ENCODE peak calls at places on chromosomes 6 and 20, in ten cellular contexts. One of them, this sample, is unnamed.

GRCh38 chr6:76681781-76682180 is 609.3 kb upstream of the IMPG1 start:
- DNase-seq in PC-3: no peak
- DNase-seq in suprapubic skin: no peak
- DNase-seq in lower lobe of right lung: no peak
- DNase-seq in DND-41: no peak
- DNase-seq in naive thymus-derived CD4-positive, alpha-beta T cell: no peak
- DNase-seq in adrenal gland: no peak
- DNase-seq in tibial artery: no peak
- DNase-seq in HCT116: no peak
- DNase-seq in A673: no peak
- DNase-seq in this sample: no peak

GRCh38 chr6:135606392-135606791 is 108.9 kb upstream of the AHI1 start:
- DNase-seq in DND-41: no peak
- DNase-seq in PC-3: no peak
- DNase-seq in A673: no peak
- DNase-seq in adrenal gland: no peak
- DNase-seq in tibial artery: no peak
- DNase-seq in HCT116: no peak
- DNase-seq in suprapubic skin: no peak
- DNase-seq in naive thymus-derived CD4-positive, alpha-beta T cell: no peak
- DNase-seq in lower lobe of right lung: no peak
- DNase-seq in this sample: no peak

GRCh38 chr20:14197097-14197496 is 140.3 kb downstream of the FLRT3 start:
- DNase-seq in PC-3: no peak
- DNase-seq in tibial artery: no peak
- DNase-seq in suprapubic skin: no peak
- DNase-seq in DND-41: no peak
- DNase-seq in adrenal gland: no peak
- DNase-seq in lower lobe of right lung: no peak
- DNase-seq in HCT116: no peak
- DNase-seq in A673: no peak
- DNase-seq in naive thymus-derived CD4-positive, alpha-beta T cell: no peak
- DNase-seq in this sample: no peak

GRCh38 chr6:72218125-72218524 is 331.8 kb downstream of the RIMS1 start:
- DNase-seq in adrenal gland: peak; percentile 21
- DNase-seq in tibial artery: no peak
- DNase-seq in A673: peak; percentile 23
- DNase-seq in suprapubic skin: no peak
- DNase-seq in DND-41: no peak
- DNase-seq in naive thymus-derived CD4-positive, alpha-beta T cell: no peak
- DNase-seq in PC-3: peak; percentile 13
- DNase-seq in lower lobe of right lung: no peak
- DNase-seq in HCT116: peak; percentile 3
- DNase-seq in this sample: peak; percentile 32

GRCh38 chr6:28336284-28337024 is 506 bp upstream of the ZSCAN31 start:
- DNase-seq in lower lobe of right lung: no peak
- DNase-seq in adrenal gland: peak; percentile 31
- DNase-seq in A673: peak; percentile 37
- DNase-seq in PC-3: peak; percentile 72
- DNase-seq in tibial artery: no peak
- DNase-seq in naive thymus-derived CD4-positive, alpha-beta T cell: peak; percentile 25
- DNase-seq in HCT116: no peak
- DNase-seq in DND-41: peak; percentile 61
- DNase-seq in suprapubic skin: no peak
- DNase-seq in this sample: no peak

GRCh38 chr6:92050216-92050615 is 1369.1 kb downstream of the EPHA7 start:
- DNase-seq in DND-41: no peak
- DNase-seq in lower lobe of right lung: no peak
- DNase-seq in PC-3: no peak
- DNase-seq in suprapubic skin: no peak
- DNase-seq in naive thymus-derived CD4-positive, alpha-beta T cell: no peak
- DNase-seq in HCT116: no peak
- DNase-seq in tibial artery: no peak
- DNase-seq in A673: no peak
- DNase-seq in adrenal gland: no peak
- DNase-seq in this sample: no peak

GRCh38 chr6:53692172-53692571 is 26.6 kb upstream of the KLHL31 start:
- DNase-seq in lower lobe of right lung: no peak
- DNase-seq in adrenal gland: no peak
- DNase-seq in DND-41: no peak
- DNase-seq in suprapubic skin: no peak
- DNase-seq in naive thymus-derived CD4-positive, alpha-beta T cell: no peak
- DNase-seq in A673: no peak
- DNase-seq in PC-3: no peak
- DNase-seq in tibial artery: no peak
- DNase-seq in HCT116: no peak
- DNase-seq in this sample: no peak

GRCh38 chr6:139852484-139853140 is 478.2 kb upstream of the CITED2 start:
- DNase-seq in PC-3: peak; percentile 32
- DNase-seq in HCT116: no peak
- DNase-seq in lower lobe of right lung: no peak
- DNase-seq in adrenal gland: no peak
- DNase-seq in suprapubic skin: no peak
- DNase-seq in tibial artery: no peak
- DNase-seq in A673: no peak
- DNase-seq in naive thymus-derived CD4-positive, alpha-beta T cell: no peak
- DNase-seq in DND-41: no peak
- DNase-seq in this sample: no peak

GRCh38 chr6:14721103-14721758 is 524.6 kb upstream of the JARID2 start:
- DNase-seq in DND-41: no peak
- DNase-seq in naive thymus-derived CD4-positive, alpha-beta T cell: no peak
- DNase-seq in adrenal gland: no peak
- DNase-seq in tibial artery: no peak
- DNase-seq in PC-3: no peak
- DNase-seq in suprapubic skin: no peak
- DNase-seq in HCT116: no peak
- DNase-seq in A673: no peak
- DNase-seq in lower lobe of right lung: no peak
- DNase-seq in this sample: no peak

GRCh38 chr6:123089223-123089622 is 93.2 kb downstream of the CLVS2 start:
- DNase-seq in adrenal gland: no peak
- DNase-seq in A673: no peak
- DNase-seq in HCT116: no peak
- DNase-seq in suprapubic skin: no peak
- DNase-seq in naive thymus-derived CD4-positive, alpha-beta T cell: no peak
- DNase-seq in DND-41: no peak
- DNase-seq in PC-3: peak; percentile 31
- DNase-seq in tibial artery: no peak
- DNase-seq in lower lobe of right lung: no peak
- DNase-seq in this sample: no peak

GRCh38 chr6:131062245-131063027 is 609 bp downstream of the EPB41L2 start:
- DNase-seq in naive thymus-derived CD4-positive, alpha-beta T cell: peak; percentile 28
- DNase-seq in DND-41: peak; percentile 42
- DNase-seq in lower lobe of right lung: peak; percentile 51
- DNase-seq in PC-3: no peak
- DNase-seq in A673: peak; percentile 45
- DNase-seq in adrenal gland: peak; percentile 33
- DNase-seq in HCT116: no peak
- DNase-seq in suprapubic skin: no peak
- DNase-seq in tibial artery: no peak
- DNase-seq in this sample: no peak

GRCh38 chr6:131063028-131063763 is at the start of gene EPB41L2:
- DNase-seq in naive thymus-derived CD4-positive, alpha-beta T cell: peak; percentile 73
- DNase-seq in A673: peak; percentile 96
- DNase-seq in DND-41: peak; percentile 91
- DNase-seq in adrenal gland: peak; percentile 91
- DNase-seq in PC-3: peak; percentile 89
- DNase-seq in HCT116: peak; percentile 70
- DNase-seq in lower lobe of right lung: peak; percentile 90
- DNase-seq in suprapubic skin: peak; percentile 90
- DNase-seq in tibial artery: peak; percentile 81
- DNase-seq in this sample: peak; percentile 76

GRCh38 chr6:131065112-131065823 is 2.2 kb upstream of the EPB41L2 start:
- DNase-seq in tibial artery: no peak
- DNase-seq in HCT116: no peak
- DNase-seq in PC-3: peak; percentile 35
- DNase-seq in adrenal gland: no peak
- DNase-seq in lower lobe of right lung: no peak
- DNase-seq in A673: no peak
- DNase-seq in DND-41: no peak
- DNase-seq in suprapubic skin: no peak
- DNase-seq in naive thymus-derived CD4-positive, alpha-beta T cell: no peak
- DNase-seq in this sample: no peak

GRCh38 chr6:131065824-131066171 is 2.8 kb upstream of the EPB41L2 start:
- DNase-seq in HCT116: no peak
- DNase-seq in lower lobe of right lung: no peak
- DNase-seq in suprapubic skin: no peak
- DNase-seq in adrenal gland: no peak
- DNase-seq in PC-3: peak; percentile 15
- DNase-seq in DND-41: no peak
- DNase-seq in A673: no peak
- DNase-seq in tibial artery: no peak
- DNase-seq in naive thymus-derived CD4-positive, alpha-beta T cell: no peak
- DNase-seq in this sample: no peak

GRCh38 chr6:131063764-131064272 is 773 bp upstream of the EPB41L2 start:
- DNase-seq in naive thymus-derived CD4-positive, alpha-beta T cell: no peak
- DNase-seq in lower lobe of right lung: no peak
- DNase-seq in HCT116: no peak
- DNase-seq in adrenal gland: no peak
- DNase-seq in tibial artery: no peak
- DNase-seq in DND-41: no peak
- DNase-seq in suprapubic skin: no peak
- DNase-seq in PC-3: no peak
- DNase-seq in A673: no peak
- DNase-seq in this sample: no peak
- H3K4me3 ChIP-seq in naive thymus-derived CD4-positive, alpha-beta T cell: peak overlapping the region; percentile 63
- H3K4me3 ChIP-seq in lower lobe of right lung: peak overlapping the region; percentile 87
- H3K4me3 ChIP-seq in HCT116: peak overlapping the region; percentile 36
- H3K4me3 ChIP-seq in adrenal gland: peak overlapping the region; percentile 100
- H3K4me3 ChIP-seq in tibial artery: peak overlapping the region; percentile 74
- H3K4me3 ChIP-seq in DND-41: peak overlapping the region; percentile 35
- H3K4me3 ChIP-seq in suprapubic skin: peak overlapping the region; percentile 88
- H3K4me3 ChIP-seq in PC-3: peak overlapping the region; percentile 87
- H3K4me3 ChIP-seq in A673: peak overlapping the region; percentile 93
- H3K4me3 ChIP-seq in this sample: peak overlapping the region; percentile 32

GRCh38 chr20:1377984-1378742 is 14.7 kb downstream of the FKBP1A start:
- DNase-seq in tibial artery: no peak
- DNase-seq in naive thymus-derived CD4-positive, alpha-beta T cell: no peak
- DNase-seq in lower lobe of right lung: no peak
- DNase-seq in suprapubic skin: no peak
- DNase-seq in HCT116: peak; percentile 26
- DNase-seq in DND-41: no peak
- DNase-seq in PC-3: peak; percentile 96
- DNase-seq in adrenal gland: no peak
- DNase-seq in A673: no peak
- DNase-seq in this sample: no peak
- H3K4me1 ChIP-seq in tibial artery: peaks cover 43% of the 10 kb centered on the region
- H3K4me1 ChIP-seq in naive thymus-derived CD4-positive, alpha-beta T cell: peaks cover 62% of the 10 kb centered on the region
- H3K4me1 ChIP-seq in lower lobe of right lung: peaks cover 100% of the 10 kb centered on the region
- H3K4me1 ChIP-seq in suprapubic skin: peaks cover 73% of the 10 kb centered on the region
- H3K4me1 ChIP-seq in HCT116: peaks cover 33% of the 10 kb centered on the region
- H3K4me1 ChIP-seq in DND-41: no peaks in the 10 kb centered on the region
- H3K4me1 ChIP-seq in PC-3: peaks cover 79% of the 10 kb centered on the region
- H3K4me1 ChIP-seq in adrenal gland: peaks cover 35% of the 10 kb centered on the region
- H3K4me1 ChIP-seq in A673: peaks cover 15% of the 10 kb centered on the region
- H3K4me1 ChIP-seq in this sample: peaks cover 4% of the 10 kb centered on the region

GRCh38 chr20:32807706-32808105 is 12.0 kb upstream of the MAPRE1 start:
- DNase-seq in A673: peak; percentile 15
- DNase-seq in tibial artery: no peak
- DNase-seq in lower lobe of right lung: no peak
- DNase-seq in adrenal gland: no peak
- DNase-seq in suprapubic skin: no peak
- DNase-seq in DND-41: no peak
- DNase-seq in HCT116: no peak
- DNase-seq in PC-3: no peak
- DNase-seq in naive thymus-derived CD4-positive, alpha-beta T cell: no peak
- DNase-seq in this sample: peak; percentile 39
- H3K36me3 ChIP-seq in A673: no peaks in the 10 kb centered on the region
- H3K36me3 ChIP-seq in tibial artery: no peaks in the 10 kb centered on the region
- H3K36me3 ChIP-seq in lower lobe of right lung: no peaks in the 10 kb centered on the region
- H3K36me3 ChIP-seq in adrenal gland: no peaks in the 10 kb centered on the region
- H3K36me3 ChIP-seq in suprapubic skin: peaks cover 4% of the 10 kb centered on the region
- H3K36me3 ChIP-seq in DND-41: peaks cover 36% of the 10 kb centered on the region
- H3K36me3 ChIP-seq in HCT116: peaks cover 40% of the 10 kb centered on the region
- H3K36me3 ChIP-seq in PC-3: peaks cover 9% of the 10 kb centered on the region
- H3K36me3 ChIP-seq in naive thymus-derived CD4-positive, alpha-beta T cell: no peaks in the 10 kb centered on the region
- H3K36me3 ChIP-seq in this sample: peaks cover 73% of the 10 kb centered on the region

GRCh38 chr6:149087898-149088297 is 229.6 kb upstream of the TAB2 start:
- DNase-seq in naive thymus-derived CD4-positive, alpha-beta T cell: no peak
- DNase-seq in suprapubic skin: no peak
- DNase-seq in DND-41: no peak
- DNase-seq in lower lobe of right lung: no peak
- DNase-seq in PC-3: no peak
- DNase-seq in HCT116: no peak
- DNase-seq in tibial artery: no peak
- DNase-seq in A673: no peak
- DNase-seq in adrenal gland: no peak
- DNase-seq in this sample: no peak

GRCh38 chr6:149093643-149094042 is 223.9 kb upstream of the TAB2 start:
- DNase-seq in A673: no peak
- DNase-seq in HCT116: no peak
- DNase-seq in tibial artery: no peak
- DNase-seq in DND-41: no peak
- DNase-seq in lower lobe of right lung: no peak
- DNase-seq in PC-3: peak; percentile 59
- DNase-seq in adrenal gland: no peak
- DNase-seq in suprapubic skin: no peak
- DNase-seq in naive thymus-derived CD4-positive, alpha-beta T cell: no peak
- DNase-seq in this sample: no peak

GRCh38 chr6:149086363-149086762 is 231.1 kb upstream of the TAB2 start:
- DNase-seq in lower lobe of right lung: no peak
- DNase-seq in tibial artery: no peak
- DNase-seq in adrenal gland: no peak
- DNase-seq in naive thymus-derived CD4-positive, alpha-beta T cell: no peak
- DNase-seq in DND-41: no peak
- DNase-seq in PC-3: no peak
- DNase-seq in A673: no peak
- DNase-seq in HCT116: no peak
- DNase-seq in suprapubic skin: no peak
- DNase-seq in this sample: no peak

GRCh38 chr6:149088361-149088760 is 229.2 kb upstream of the TAB2 start:
- DNase-seq in lower lobe of right lung: no peak
- DNase-seq in PC-3: no peak
- DNase-seq in naive thymus-derived CD4-positive, alpha-beta T cell: no peak
- DNase-seq in suprapubic skin: no peak
- DNase-seq in DND-41: no peak
- DNase-seq in HCT116: no peak
- DNase-seq in adrenal gland: no peak
- DNase-seq in tibial artery: no peak
- DNase-seq in A673: no peak
- DNase-seq in this sample: no peak

GRCh38 chr6:149089508-149089907 is 228.0 kb upstream of the TAB2 start:
- DNase-seq in adrenal gland: no peak
- DNase-seq in DND-41: no peak
- DNase-seq in PC-3: no peak
- DNase-seq in HCT116: no peak
- DNase-seq in lower lobe of right lung: no peak
- DNase-seq in tibial artery: no peak
- DNase-seq in A673: no peak
- DNase-seq in suprapubic skin: no peak
- DNase-seq in naive thymus-derived CD4-positive, alpha-beta T cell: no peak
- DNase-seq in this sample: no peak
- H3K4me3 ChIP-seq in adrenal gland: no peak overlapping the region
- H3K4me3 ChIP-seq in DND-41: no peak overlapping the region
- H3K4me3 ChIP-seq in PC-3: no peak overlapping the region
- H3K4me3 ChIP-seq in HCT116: no peak overlapping the region
- H3K4me3 ChIP-seq in lower lobe of right lung: no peak overlapping the region
- H3K4me3 ChIP-seq in tibial artery: no peak overlapping the region
- H3K4me3 ChIP-seq in A673: no peak overlapping the region
- H3K4me3 ChIP-seq in suprapubic skin: no peak overlapping the region
- H3K4me3 ChIP-seq in naive thymus-derived CD4-positive, alpha-beta T cell: no peak overlapping the region
- H3K4me3 ChIP-seq in this sample: no peak overlapping the region